ENCODE peak calls at places on chromosomes 3 and 15, in ten cellular contexts. One of them, this sample, is unnamed.

GRCh38 chr3:72303926-72304325 is 519.0 kb upstream of the PROK2 start:
- DNase-seq in keratinocyte: no peak
- DNase-seq in AG04450: no peak
- DNase-seq in stomach: no peak
- DNase-seq in CD4-positive, alpha-beta T cell: no peak
- DNase-seq in GM06990: no peak
- DNase-seq in heart left ventricle: no peak
- DNase-seq in mesendoderm: peak; percentile 92
- DNase-seq in GM23248: no peak
- DNase-seq in PC-3: no peak
- DNase-seq in this sample: no peak

GRCh38 chr3:190269096-190269495 is 53.1 kb downstream of the CLDN1 start:
- DNase-seq in keratinocyte: no peak
- DNase-seq in AG04450: no peak
- DNase-seq in stomach: no peak
- DNase-seq in CD4-positive, alpha-beta T cell: no peak
- DNase-seq in GM06990: no peak
- DNase-seq in heart left ventricle: no peak
- DNase-seq in mesendoderm: no peak
- DNase-seq in GM23248: no peak
- DNase-seq in PC-3: no peak
- DNase-seq in this sample: no peak

GRCh38 chr3:182117583-182117982 is 405.9 kb downstream of the SOX2 start:
- DNase-seq in keratinocyte: no peak
- DNase-seq in AG04450: no peak
- DNase-seq in stomach: no peak
- DNase-seq in CD4-positive, alpha-beta T cell: no peak
- DNase-seq in GM06990: no peak
- DNase-seq in heart left ventricle: no peak
- DNase-seq in mesendoderm: no peak
- DNase-seq in GM23248: no peak
- DNase-seq in PC-3: no peak
- DNase-seq in this sample: no peak

GRCh38 chr3:181860243-181860642 is 148.5 kb downstream of the SOX2 start:
- DNase-seq in keratinocyte: no peak
- DNase-seq in AG04450: no peak
- DNase-seq in stomach: no peak
- DNase-seq in CD4-positive, alpha-beta T cell: no peak
- DNase-seq in GM06990: no peak
- DNase-seq in heart left ventricle: no peak
- DNase-seq in mesendoderm: no peak
- DNase-seq in GM23248: no peak
- DNase-seq in PC-3: no peak
- DNase-seq in this sample: no peak

GRCh38 chr3:144770813-144771400 is 799.3 kb downstream of the DIPK2A start:
- DNase-seq in keratinocyte: no peak
- DNase-seq in AG04450: peak; percentile 10
- DNase-seq in stomach: no peak
- DNase-seq in CD4-positive, alpha-beta T cell: no peak
- DNase-seq in GM06990: no peak
- DNase-seq in heart left ventricle: no peak
- DNase-seq in mesendoderm: peak; percentile 28
- DNase-seq in GM23248: peak; percentile 59
- DNase-seq in PC-3: peak; percentile 45
- DNase-seq in this sample: peak; percentile 5

GRCh38 chr3:69094467-69095205 is 9.9 kb downstream of the ARL6IP5 start:
- DNase-seq in keratinocyte: no peak
- DNase-seq in AG04450: no peak
- DNase-seq in stomach: no peak
- DNase-seq in CD4-positive, alpha-beta T cell: no peak
- DNase-seq in GM06990: no peak
- DNase-seq in heart left ventricle: no peak
- DNase-seq in mesendoderm: no peak
- DNase-seq in GM23248: peak; percentile 78
- DNase-seq in PC-3: no peak
- DNase-seq in this sample: no peak

GRCh38 chr3:50708620-50709019 is 33.9 kb downstream of the DOCK3 start:
- DNase-seq in keratinocyte: no peak
- DNase-seq in AG04450: no peak
- DNase-seq in stomach: no peak
- DNase-seq in CD4-positive, alpha-beta T cell: no peak
- DNase-seq in GM06990: no peak
- DNase-seq in heart left ventricle: no peak
- DNase-seq in mesendoderm: no peak
- DNase-seq in GM23248: no peak
- DNase-seq in PC-3: no peak
- DNase-seq in this sample: no peak

GRCh38 chr3:120472121-120472844 is 21.5 kb upstream of the FSTL1 start:
- DNase-seq in keratinocyte: no peak
- DNase-seq in AG04450: no peak
- DNase-seq in stomach: no peak
- DNase-seq in CD4-positive, alpha-beta T cell: no peak
- DNase-seq in GM06990: no peak
- DNase-seq in heart left ventricle: no peak
- DNase-seq in mesendoderm: no peak
- DNase-seq in GM23248: no peak
- DNase-seq in PC-3: no peak
- DNase-seq in this sample: no peak

GRCh38 chr3:50274371-50275104 is 4.3 kb upstream of the LSMEM2 start:
- DNase-seq in keratinocyte: no peak
- DNase-seq in AG04450: no peak
- DNase-seq in stomach: peak; percentile 83
- DNase-seq in CD4-positive, alpha-beta T cell: peak; percentile 56
- DNase-seq in GM06990: peak; percentile 55
- DNase-seq in heart left ventricle: peak; percentile 58
- DNase-seq in mesendoderm: peak; percentile 90
- DNase-seq in GM23248: peak; percentile 71
- DNase-seq in PC-3: peak; percentile 68
- DNase-seq in this sample: no peak

GRCh38 chr3:42063886-42064285 is 27.3 kb upstream of the TRAK1 start:
- DNase-seq in keratinocyte: peak; percentile 90
- DNase-seq in AG04450: no peak
- DNase-seq in stomach: no peak
- DNase-seq in CD4-positive, alpha-beta T cell: no peak
- DNase-seq in GM06990: no peak
- DNase-seq in heart left ventricle: no peak
- DNase-seq in mesendoderm: no peak
- DNase-seq in GM23248: peak; percentile 100
- DNase-seq in PC-3: no peak
- DNase-seq in this sample: no peak

GRCh38 chr3:197253243-197253947 is 45.0 kb downstream of the DLG1 start:
- DNase-seq in keratinocyte: no peak
- DNase-seq in AG04450: no peak
- DNase-seq in stomach: no peak
- DNase-seq in CD4-positive, alpha-beta T cell: no peak
- DNase-seq in GM06990: no peak
- DNase-seq in heart left ventricle: no peak
- DNase-seq in mesendoderm: no peak
- DNase-seq in GM23248: peak; percentile 14
- DNase-seq in PC-3: no peak
- DNase-seq in this sample: no peak

GRCh38 chr3:183438749-183439148 is 10.3 kb upstream of the MCF2L2 start:
- DNase-seq in keratinocyte: no peak
- DNase-seq in AG04450: no peak
- DNase-seq in stomach: peak; percentile 85
- DNase-seq in CD4-positive, alpha-beta T cell: no peak
- DNase-seq in GM06990: no peak
- DNase-seq in heart left ventricle: no peak
- DNase-seq in mesendoderm: no peak
- DNase-seq in GM23248: no peak
- DNase-seq in PC-3: no peak
- DNase-seq in this sample: no peak

GRCh38 chr3:30370681-30371271 is 235.6 kb upstream of the TGFBR2 start:
- DNase-seq in keratinocyte: no peak
- DNase-seq in AG04450: no peak
- DNase-seq in stomach: no peak
- DNase-seq in CD4-positive, alpha-beta T cell: no peak
- DNase-seq in GM06990: no peak
- DNase-seq in heart left ventricle: no peak
- DNase-seq in mesendoderm: peak; percentile 9
- DNase-seq in GM23248: peak; percentile 8
- DNase-seq in PC-3: peak; percentile 83
- DNase-seq in this sample: no peak

GRCh38 chr15:76346666-76347506 is 10.3 kb downstream of the ISL2 start:
- DNase-seq in keratinocyte: no peak
- DNase-seq in AG04450: no peak
- DNase-seq in stomach: no peak
- DNase-seq in CD4-positive, alpha-beta T cell: no peak
- DNase-seq in GM06990: no peak
- DNase-seq in heart left ventricle: no peak
- DNase-seq in mesendoderm: peak; percentile 54
- DNase-seq in GM23248: no peak
- DNase-seq in PC-3: peak; percentile 71
- DNase-seq in this sample: no peak
- H3K27me3 ChIP-seq in keratinocyte: peaks cover 54% of the 10 kb centered on the region
- H3K27me3 ChIP-seq in AG04450: peaks cover 35% of the 10 kb centered on the region
- H3K27me3 ChIP-seq in stomach: peaks cover 53% of the 10 kb centered on the region
- H3K27me3 ChIP-seq in CD4-positive, alpha-beta T cell: peaks cover 64% of the 10 kb centered on the region
- H3K27me3 ChIP-seq in GM06990: no peaks in the 10 kb centered on the region
- H3K27me3 ChIP-seq in heart left ventricle: peaks cover 58% of the 10 kb centered on the region
- H3K27me3 ChIP-seq in mesendoderm: peaks cover 29% of the 10 kb centered on the region
- H3K27me3 ChIP-seq in GM23248: peaks cover 49% of the 10 kb centered on the region
- H3K27me3 ChIP-seq in PC-3: no peaks in the 10 kb centered on the region
- H3K27me3 ChIP-seq in this sample: peaks cover 43% of the 10 kb centered on the region

DNA sequence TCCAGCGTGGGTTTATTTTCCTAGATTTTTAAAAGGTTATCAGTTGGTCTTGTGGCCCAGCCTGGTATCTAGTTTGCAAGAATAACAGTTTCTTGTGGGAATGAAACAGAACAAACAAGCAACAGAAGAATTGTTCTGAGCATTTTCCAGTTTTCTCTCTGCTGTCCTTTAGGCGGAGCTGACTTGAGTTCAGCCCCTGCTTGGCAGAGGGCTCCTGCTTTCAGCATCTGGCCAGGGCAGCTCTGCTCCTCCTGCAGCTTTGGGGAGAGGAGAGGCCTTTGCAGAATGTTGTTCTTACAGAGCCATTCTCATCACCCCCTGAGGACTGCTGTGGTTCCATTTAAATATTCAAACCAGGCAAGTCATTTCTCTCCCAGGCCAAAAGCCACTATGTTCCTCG is 117.7 kb downstream of the ALDH1A2 start:
- DNase-seq in keratinocyte: no peak
- DNase-seq in AG04450: no peak
- DNase-seq in stomach: no peak
- DNase-seq in CD4-positive, alpha-beta T cell: no peak
- DNase-seq in GM06990: no peak
- DNase-seq in heart left ventricle: peak; percentile 32
- DNase-seq in mesendoderm: peak; percentile 33
- DNase-seq in GM23248: peak; percentile 16
- DNase-seq in PC-3: no peak
- DNase-seq in this sample: no peak
- H3K27me3 ChIP-seq in keratinocyte: peaks cover 16% of the 10 kb centered on the region
- H3K27me3 ChIP-seq in AG04450: peaks cover 2% of the 10 kb centered on the region
- H3K27me3 ChIP-seq in stomach: no peaks in the 10 kb centered on the region
- H3K27me3 ChIP-seq in CD4-positive, alpha-beta T cell: peaks cover 26% of the 10 kb centered on the region
- H3K27me3 ChIP-seq in GM06990: no peaks in the 10 kb centered on the region
- H3K27me3 ChIP-seq in heart left ventricle: no peaks in the 10 kb centered on the region
- H3K27me3 ChIP-seq in mesendoderm: no peaks in the 10 kb centered on the region
- H3K27me3 ChIP-seq in GM23248: peaks cover 24% of the 10 kb centered on the region
- H3K27me3 ChIP-seq in PC-3: no peaks in the 10 kb centered on the region
- H3K27me3 ChIP-seq in this sample: no peaks in the 10 kb centered on the region

DNA sequence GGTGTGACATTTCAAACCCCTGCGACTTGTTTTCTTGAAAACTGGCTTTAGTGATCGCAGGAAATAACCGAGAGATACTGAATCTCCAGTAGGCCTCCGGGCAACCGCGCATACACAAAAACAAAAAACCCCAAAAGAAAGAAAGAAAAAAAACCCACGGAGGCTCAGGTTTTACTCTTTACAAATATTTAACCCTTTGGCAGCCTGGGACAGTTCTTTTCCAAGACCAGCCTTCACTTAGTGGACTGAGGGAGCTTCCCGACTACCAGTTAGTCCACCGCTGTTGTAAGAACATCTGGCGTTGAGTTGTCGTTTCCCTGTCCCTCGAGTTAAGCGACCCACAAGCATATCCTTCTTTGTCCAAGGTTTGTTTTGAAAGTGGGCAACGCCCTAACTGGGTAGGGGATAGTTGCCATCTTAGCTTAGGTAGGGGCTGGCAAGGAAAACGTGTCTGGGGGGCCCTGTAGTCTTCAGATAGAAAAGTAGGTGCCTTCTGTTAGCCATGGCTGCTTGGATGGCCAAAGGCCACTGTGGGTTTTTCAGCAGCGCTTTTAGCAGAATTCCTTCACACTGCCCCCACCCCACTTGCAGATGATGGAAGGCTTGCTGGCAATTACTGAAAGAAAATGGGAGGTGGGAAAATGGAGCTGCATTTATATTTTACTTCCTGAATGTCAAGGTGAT is 6.9 kb downstream of the ISL2 start:
- DNase-seq in keratinocyte: no peak
- DNase-seq in AG04450: no peak
- DNase-seq in stomach: no peak
- DNase-seq in CD4-positive, alpha-beta T cell: no peak
- DNase-seq in GM06990: no peak
- DNase-seq in heart left ventricle: no peak
- DNase-seq in mesendoderm: peak; percentile 46
- DNase-seq in GM23248: no peak
- DNase-seq in PC-3: no peak
- DNase-seq in this sample: no peak
- H3K27me3 ChIP-seq in keratinocyte: peaks cover 89% of the 10 kb centered on the region
- H3K27me3 ChIP-seq in AG04450: peaks cover 66% of the 10 kb centered on the region
- H3K27me3 ChIP-seq in stomach: peaks cover 87% of the 10 kb centered on the region
- H3K27me3 ChIP-seq in CD4-positive, alpha-beta T cell: peaks cover 99% of the 10 kb centered on the region
- H3K27me3 ChIP-seq in GM06990: no peaks in the 10 kb centered on the region
- H3K27me3 ChIP-seq in heart left ventricle: peaks cover 91% of the 10 kb centered on the region
- H3K27me3 ChIP-seq in mesendoderm: peaks cover 61% of the 10 kb centered on the region
- H3K27me3 ChIP-seq in GM23248: peaks cover 79% of the 10 kb centered on the region
- H3K27me3 ChIP-seq in PC-3: no peaks in the 10 kb centered on the region
- H3K27me3 ChIP-seq in this sample: peaks cover 74% of the 10 kb centered on the region

GRCh38 chr3:9553949-9554513 is 409 bp upstream of the LHFPL4 start:
- DNase-seq in keratinocyte: no peak
- DNase-seq in AG04450: no peak
- DNase-seq in stomach: no peak
- DNase-seq in CD4-positive, alpha-beta T cell: no peak
- DNase-seq in GM06990: no peak
- DNase-seq in heart left ventricle: no peak
- DNase-seq in mesendoderm: peak; percentile 9
- DNase-seq in GM23248: no peak
- DNase-seq in PC-3: no peak
- DNase-seq in this sample: no peak

GRCh38 chr3:9550999-9551398 is 2.6 kb downstream of the LHFPL4 start:
- DNase-seq in keratinocyte: no peak
- DNase-seq in AG04450: no peak
- DNase-seq in stomach: no peak
- DNase-seq in CD4-positive, alpha-beta T cell: no peak
- DNase-seq in GM06990: no peak
- DNase-seq in heart left ventricle: no peak
- DNase-seq in mesendoderm: peak; percentile 58
- DNase-seq in GM23248: no peak
- DNase-seq in PC-3: no peak
- DNase-seq in this sample: no peak

GRCh38 chr3:9549600-9549999 is 4.0 kb downstream of the LHFPL4 start:
- DNase-seq in keratinocyte: no peak
- DNase-seq in AG04450: no peak
- DNase-seq in stomach: no peak
- DNase-seq in CD4-positive, alpha-beta T cell: no peak
- DNase-seq in GM06990: no peak
- DNase-seq in heart left ventricle: no peak
- DNase-seq in mesendoderm: no peak
- DNase-seq in GM23248: no peak
- DNase-seq in PC-3: no peak
- DNase-seq in this sample: no peak

GRCh38 chr3:9552252-9552999 is 1.2 kb downstream of the LHFPL4 start:
- DNase-seq in keratinocyte: no peak
- DNase-seq in AG04450: peak; percentile 4
- DNase-seq in stomach: peak; percentile 51
- DNase-seq in CD4-positive, alpha-beta T cell: peak; percentile 13
- DNase-seq in GM06990: peak; percentile 14
- DNase-seq in heart left ventricle: peak; percentile 31
- DNase-seq in mesendoderm: peak; percentile 89
- DNase-seq in GM23248: peak; percentile 58
- DNase-seq in PC-3: peak; percentile 23
- DNase-seq in this sample: peak; percentile 83

GRCh38 chr3:9553021-9553948 is at the start of gene LHFPL4:
- DNase-seq in keratinocyte: no peak
- DNase-seq in AG04450: no peak
- DNase-seq in stomach: no peak
- DNase-seq in CD4-positive, alpha-beta T cell: no peak
- DNase-seq in GM06990: no peak
- DNase-seq in heart left ventricle: no peak
- DNase-seq in mesendoderm: peak; percentile 20
- DNase-seq in GM23248: no peak
- DNase-seq in PC-3: no peak
- DNase-seq in this sample: no peak
- H3K27me3 ChIP-seq in keratinocyte: peaks cover 29% of the 10 kb centered on the region
- H3K27me3 ChIP-seq in AG04450: peaks cover 9% of the 10 kb centered on the region
- H3K27me3 ChIP-seq in stomach: peaks cover 35% of the 10 kb centered on the region
- H3K27me3 ChIP-seq in CD4-positive, alpha-beta T cell: peaks cover 43% of the 10 kb centered on the region
- H3K27me3 ChIP-seq in GM06990: no peaks in the 10 kb centered on the region
- H3K27me3 ChIP-seq in heart left ventricle: peaks cover 17% of the 10 kb centered on the region
- H3K27me3 ChIP-seq in mesendoderm: peaks cover 2% of the 10 kb centered on the region
- H3K27me3 ChIP-seq in GM23248: peaks cover 9% of the 10 kb centered on the region
- H3K27me3 ChIP-seq in PC-3: peaks cover 42% of the 10 kb centered on the region
- H3K27me3 ChIP-seq in this sample: no peaks in the 10 kb centered on the region

This sample was measured in iPS DF 6.9.